ENCODE peak calls at places on chromosomes 11 and 22, in seven cellular contexts. One of them, this sample, is unnamed.

GRCh38 chr11:123434262-123434661 is 4.2 kb downstream of the GRAMD1B start:
- DNase-seq in HTR-8/SVneo: no peak
- DNase-seq in M059J: peak; percentile 73
- DNase-seq in MV-4-11: no peak
- DNase-seq in activated CD4-positive, alpha-beta T cell treated with anti-CD3 and anti-CD28 coated beads, Interleukin-2, amount 50 U/mL, for 24 hours: no peak
- DNase-seq in NCI-H69: peak; percentile 74
- DNase-seq in NB4: peak; percentile 60
- DNase-seq in this sample: peak; percentile 3

GRCh38 chr11:35276396-35276795 is 137.4 kb downstream of the CD44 start:
- DNase-seq in HTR-8/SVneo: no peak
- DNase-seq in M059J: peak; percentile 76
- DNase-seq in MV-4-11: no peak
- DNase-seq in activated CD4-positive, alpha-beta T cell treated with anti-CD3 and anti-CD28 coated beads, Interleukin-2, amount 50 U/mL, for 24 hours: no peak
- DNase-seq in NCI-H69: peak; percentile 40
- DNase-seq in NB4: no peak
- DNase-seq in this sample: no peak

GRCh38 chr11:23364076-23364475 is 503.8 kb upstream of the CCDC179 start:
- DNase-seq in HTR-8/SVneo: no peak
- DNase-seq in M059J: no peak
- DNase-seq in MV-4-11: no peak
- DNase-seq in activated CD4-positive, alpha-beta T cell treated with anti-CD3 and anti-CD28 coated beads, Interleukin-2, amount 50 U/mL, for 24 hours: no peak
- DNase-seq in NCI-H69: no peak
- DNase-seq in NB4: no peak
- DNase-seq in this sample: no peak

GRCh38 chr11:35761887-35762286 is 99.3 kb downstream of the TRIM44 start:
- DNase-seq in HTR-8/SVneo: no peak
- DNase-seq in M059J: no peak
- DNase-seq in MV-4-11: no peak
- DNase-seq in activated CD4-positive, alpha-beta T cell treated with anti-CD3 and anti-CD28 coated beads, Interleukin-2, amount 50 U/mL, for 24 hours: no peak
- DNase-seq in NCI-H69: peak; percentile 16
- DNase-seq in NB4: no peak
- DNase-seq in this sample: no peak

GRCh38 chr11:10503217-10503616 is 37.8 kb downstream of the RNF141 start:
- DNase-seq in HTR-8/SVneo: no peak
- DNase-seq in M059J: no peak
- DNase-seq in MV-4-11: peak; percentile 88
- DNase-seq in activated CD4-positive, alpha-beta T cell treated with anti-CD3 and anti-CD28 coated beads, Interleukin-2, amount 50 U/mL, for 24 hours: no peak
- DNase-seq in NCI-H69: no peak
- DNase-seq in NB4: peak; percentile 76
- DNase-seq in this sample: peak; percentile 87

GRCh38 chr11:95908826-95909225 is 15.1 kb downstream of the MTMR2 start:
- DNase-seq in HTR-8/SVneo: no peak
- DNase-seq in M059J: no peak
- DNase-seq in MV-4-11: no peak
- DNase-seq in activated CD4-positive, alpha-beta T cell treated with anti-CD3 and anti-CD28 coated beads, Interleukin-2, amount 50 U/mL, for 24 hours: no peak
- DNase-seq in NCI-H69: no peak
- DNase-seq in NB4: no peak
- DNase-seq in this sample: no peak

GRCh38 chr11:1410366-1411291 is 20.9 kb downstream of the BRSK2 start:
- DNase-seq in HTR-8/SVneo: no peak
- DNase-seq in M059J: no peak
- DNase-seq in MV-4-11: no peak
- DNase-seq in activated CD4-positive, alpha-beta T cell treated with anti-CD3 and anti-CD28 coated beads, Interleukin-2, amount 50 U/mL, for 24 hours: no peak
- DNase-seq in NCI-H69: peak; percentile 88
- DNase-seq in NB4: no peak
- DNase-seq in this sample: no peak

GRCh38 chr11:16804104-16804947 is 65.9 kb downstream of the C11orf58 start:
- DNase-seq in HTR-8/SVneo: no peak
- DNase-seq in M059J: no peak
- DNase-seq in MV-4-11: no peak
- DNase-seq in activated CD4-positive, alpha-beta T cell treated with anti-CD3 and anti-CD28 coated beads, Interleukin-2, amount 50 U/mL, for 24 hours: no peak
- DNase-seq in NCI-H69: no peak
- DNase-seq in NB4: no peak
- DNase-seq in this sample: no peak

GRCh38 chr11:121194731-121195596 is 93.9 kb downstream of the TECTA start:
- DNase-seq in HTR-8/SVneo: peak; percentile 62
- DNase-seq in M059J: peak; percentile 58
- DNase-seq in MV-4-11: peak; percentile 44
- DNase-seq in activated CD4-positive, alpha-beta T cell treated with anti-CD3 and anti-CD28 coated beads, Interleukin-2, amount 50 U/mL, for 24 hours: no peak
- DNase-seq in NCI-H69: peak; percentile 80
- DNase-seq in NB4: peak; percentile 79
- DNase-seq in this sample: peak; percentile 54

GRCh38 chr11:65135633-65136145 is 1.4 kb upstream of the SYVN1 start:
- DNase-seq in HTR-8/SVneo: no peak
- DNase-seq in M059J: no peak
- DNase-seq in MV-4-11: no peak
- DNase-seq in activated CD4-positive, alpha-beta T cell treated with anti-CD3 and anti-CD28 coated beads, Interleukin-2, amount 50 U/mL, for 24 hours: no peak
- DNase-seq in NCI-H69: peak; percentile 51
- DNase-seq in NB4: no peak
- DNase-seq in this sample: no peak

GRCh38 chr11:61102667-61103491 is 590 bp downstream of the CD5 start:
- DNase-seq in HTR-8/SVneo: no peak
- DNase-seq in M059J: no peak
- DNase-seq in MV-4-11: no peak
- DNase-seq in activated CD4-positive, alpha-beta T cell treated with anti-CD3 and anti-CD28 coated beads, Interleukin-2, amount 50 U/mL, for 24 hours: no peak
- DNase-seq in NCI-H69: no peak
- DNase-seq in NB4: no peak
- DNase-seq in this sample: no peak

GRCh38 chr22:39256186-39256552 is 11.4 kb upstream of the PDGFB start:
- DNase-seq in HTR-8/SVneo: no peak
- DNase-seq in M059J: no peak
- DNase-seq in MV-4-11: no peak
- DNase-seq in activated CD4-positive, alpha-beta T cell treated with anti-CD3 and anti-CD28 coated beads, Interleukin-2, amount 50 U/mL, for 24 hours: no peak
- DNase-seq in NCI-H69: no peak
- DNase-seq in NB4: no peak
- DNase-seq in this sample: no peak

GRCh38 chr11:122153746-122154145 is 37.7 kb upstream of the BLID start:
- DNase-seq in HTR-8/SVneo: no peak
- DNase-seq in M059J: no peak
- DNase-seq in MV-4-11: no peak
- DNase-seq in activated CD4-positive, alpha-beta T cell treated with anti-CD3 and anti-CD28 coated beads, Interleukin-2, amount 50 U/mL, for 24 hours: no peak
- DNase-seq in NCI-H69: no peak
- DNase-seq in NB4: no peak
- DNase-seq in this sample: no peak

GRCh38 chr11:3160252-3161031 is 4.7 kb downstream of the OSBPL5 start:
- DNase-seq in HTR-8/SVneo: peak; percentile 86
- DNase-seq in M059J: peak; percentile 64
- DNase-seq in MV-4-11: peak; percentile 73
- DNase-seq in activated CD4-positive, alpha-beta T cell treated with anti-CD3 and anti-CD28 coated beads, Interleukin-2, amount 50 U/mL, for 24 hours: no peak
- DNase-seq in NCI-H69: peak; percentile 90
- DNase-seq in NB4: peak; percentile 92
- DNase-seq in this sample: no peak

GRCh38 chr11:120643254-120643653 is 131.7 kb downstream of the GRIK4 start:
- DNase-seq in HTR-8/SVneo: no peak
- DNase-seq in M059J: no peak
- DNase-seq in MV-4-11: no peak
- DNase-seq in activated CD4-positive, alpha-beta T cell treated with anti-CD3 and anti-CD28 coated beads, Interleukin-2, amount 50 U/mL, for 24 hours: no peak
- DNase-seq in NCI-H69: no peak
- DNase-seq in NB4: no peak
- DNase-seq in this sample: no peak

GRCh38 chr11:79227732-79228416 is 213.0 kb downstream of the TENM4 start:
- DNase-seq in HTR-8/SVneo: no peak
- DNase-seq in M059J: no peak
- DNase-seq in MV-4-11: peak; percentile 18
- DNase-seq in activated CD4-positive, alpha-beta T cell treated with anti-CD3 and anti-CD28 coated beads, Interleukin-2, amount 50 U/mL, for 24 hours: no peak
- DNase-seq in NCI-H69: peak; percentile 25
- DNase-seq in NB4: peak; percentile 21
- DNase-seq in this sample: no peak

GRCh38 chr22:29715240-29715639 is 4.6 kb upstream of the CABP7 start:
- DNase-seq in HTR-8/SVneo: no peak
- DNase-seq in M059J: no peak
- DNase-seq in MV-4-11: no peak
- DNase-seq in activated CD4-positive, alpha-beta T cell treated with anti-CD3 and anti-CD28 coated beads, Interleukin-2, amount 50 U/mL, for 24 hours: no peak
- DNase-seq in NCI-H69: peak; percentile 98
- DNase-seq in NB4: peak; percentile 15
- DNase-seq in this sample: no peak

GRCh38 chr11:8335683-8336082 is 72.0 kb upstream of the LMO1 start:
- DNase-seq in HTR-8/SVneo: no peak
- DNase-seq in M059J: no peak
- DNase-seq in MV-4-11: no peak
- DNase-seq in activated CD4-positive, alpha-beta T cell treated with anti-CD3 and anti-CD28 coated beads, Interleukin-2, amount 50 U/mL, for 24 hours: no peak
- DNase-seq in NCI-H69: no peak
- DNase-seq in NB4: no peak
- DNase-seq in this sample: no peak

GRCh38 chr11:17683378-17684161 is 35.8 kb upstream of the MYOD1 start:
- DNase-seq in HTR-8/SVneo: peak; percentile 58
- DNase-seq in M059J: peak; percentile 98
- DNase-seq in MV-4-11: no peak
- DNase-seq in activated CD4-positive, alpha-beta T cell treated with anti-CD3 and anti-CD28 coated beads, Interleukin-2, amount 50 U/mL, for 24 hours: no peak
- DNase-seq in NCI-H69: peak; percentile 13
- DNase-seq in NB4: peak; percentile 40
- DNase-seq in this sample: no peak

GRCh38 chr11:113384551-113384950 is 3.0 kb upstream of the ANKK1 start:
- DNase-seq in HTR-8/SVneo: peak; percentile 83
- DNase-seq in M059J: peak; percentile 77
- DNase-seq in MV-4-11: no peak
- DNase-seq in activated CD4-positive, alpha-beta T cell treated with anti-CD3 and anti-CD28 coated beads, Interleukin-2, amount 50 U/mL, for 24 hours: no peak
- DNase-seq in NCI-H69: peak; percentile 97
- DNase-seq in NB4: no peak
- DNase-seq in this sample: no peak

GRCh38 chr22:48422900-48423480 is 1404.7 kb downstream of the BRD1 start:
- DNase-seq in HTR-8/SVneo: no peak
- DNase-seq in M059J: no peak
- DNase-seq in MV-4-11: no peak
- DNase-seq in activated CD4-positive, alpha-beta T cell treated with anti-CD3 and anti-CD28 coated beads, Interleukin-2, amount 50 U/mL, for 24 hours: no peak
- DNase-seq in NCI-H69: no peak
- DNase-seq in NB4: no peak
- DNase-seq in this sample: no peak

GRCh38 chr11:7973011-7973410 is 7.8 kb upstream of the NLRP10 start:
- DNase-seq in HTR-8/SVneo: no peak
- DNase-seq in M059J: no peak
- DNase-seq in MV-4-11: no peak
- DNase-seq in activated CD4-positive, alpha-beta T cell treated with anti-CD3 and anti-CD28 coated beads, Interleukin-2, amount 50 U/mL, for 24 hours: no peak
- DNase-seq in NCI-H69: no peak
- DNase-seq in NB4: no peak
- DNase-seq in this sample: no peak

GRCh38 chr22:48832592-48832991 is 995.1 kb downstream of the BRD1 start:
- DNase-seq in HTR-8/SVneo: no peak
- DNase-seq in M059J: no peak
- DNase-seq in MV-4-11: peak; percentile 69
- DNase-seq in activated CD4-positive, alpha-beta T cell treated with anti-CD3 and anti-CD28 coated beads, Interleukin-2, amount 50 U/mL, for 24 hours: no peak
- DNase-seq in NCI-H69: no peak
- DNase-seq in NB4: peak; percentile 14
- DNase-seq in this sample: no peak

GRCh38 chr11:62881579-62882427 is 1.1 kb downstream of the SLC3A2 start:
- DNase-seq in HTR-8/SVneo: peak; percentile 93
- DNase-seq in M059J: peak; percentile 97
- DNase-seq in MV-4-11: peak; percentile 95
- DNase-seq in activated CD4-positive, alpha-beta T cell treated with anti-CD3 and anti-CD28 coated beads, Interleukin-2, amount 50 U/mL, for 24 hours: peak; percentile 89
- DNase-seq in NCI-H69: peak; percentile 98
- DNase-seq in NB4: peak; percentile 99
- DNase-seq in this sample: peak; percentile 90

GRCh38 chr11:47907499-47907898 is 59.3 kb upstream of the NUP160 start:
- DNase-seq in HTR-8/SVneo: no peak
- DNase-seq in M059J: no peak
- DNase-seq in MV-4-11: no peak
- DNase-seq in activated CD4-positive, alpha-beta T cell treated with anti-CD3 and anti-CD28 coated beads, Interleukin-2, amount 50 U/mL, for 24 hours: no peak
- DNase-seq in NCI-H69: no peak
- DNase-seq in NB4: no peak
- DNase-seq in this sample: no peak

GRCh38 chr22:37303821-37304274 is 21.5 kb downstream of the CYTH4 start:
- DNase-seq in HTR-8/SVneo: peak; percentile 69
- DNase-seq in M059J: peak; percentile 91
- DNase-seq in MV-4-11: peak; percentile 97
- DNase-seq in activated CD4-positive, alpha-beta T cell treated with anti-CD3 and anti-CD28 coated beads, Interleukin-2, amount 50 U/mL, for 24 hours: peak; percentile 38
- DNase-seq in NCI-H69: no peak
- DNase-seq in NB4: peak; percentile 94
- DNase-seq in this sample: peak; percentile 45

GRCh38 chr22:43128928-43129424 is 14.2 kb downstream of the MCAT start:
- DNase-seq in HTR-8/SVneo: no peak
- DNase-seq in M059J: no peak
- DNase-seq in MV-4-11: peak; percentile 53
- DNase-seq in activated CD4-positive, alpha-beta T cell treated with anti-CD3 and anti-CD28 coated beads, Interleukin-2, amount 50 U/mL, for 24 hours: no peak
- DNase-seq in NCI-H69: peak; percentile 90
- DNase-seq in NB4: peak; percentile 66
- DNase-seq in this sample: no peak

GRCh38 chr11:103544874-103545273 is 435.6 kb downstream of the DYNC2H1 start:
- DNase-seq in HTR-8/SVneo: no peak
- DNase-seq in M059J: peak; percentile 59
- DNase-seq in MV-4-11: no peak
- DNase-seq in activated CD4-positive, alpha-beta T cell treated with anti-CD3 and anti-CD28 coated beads, Interleukin-2, amount 50 U/mL, for 24 hours: no peak
- DNase-seq in NCI-H69: no peak
- DNase-seq in NB4: no peak
- DNase-seq in this sample: no peak

GRCh38 chr22:27628891-27629631 is 172.5 kb downstream of the MN1 start:
- DNase-seq in HTR-8/SVneo: no peak
- DNase-seq in M059J: no peak
- DNase-seq in MV-4-11: no peak
- DNase-seq in activated CD4-positive, alpha-beta T cell treated with anti-CD3 and anti-CD28 coated beads, Interleukin-2, amount 50 U/mL, for 24 hours: no peak
- DNase-seq in NCI-H69: no peak
- DNase-seq in NB4: no peak
- DNase-seq in this sample: no peak

This sample was measured in Kasumi-1.